ENCODE peak calls at places on chromosomes 5 and 9, in ten cellular contexts. D, I, A, M, P, S, V, T, L and C are unnamed samples.

GRCh38 chr9:93268551-93269314 is 84.8 kb downstream of the WNK2 start:
- DNase-seq in S (no peak), D (no peak), P (no peak), A (no peak), V (peak), I (peak), T (no peak), M (peak), L (peak), C (no peak)

GRCh38 chr5:126370796-126371718 is 52.2 kb upstream of the GRAMD2B start:
- DNase-seq in A (no peak), P (peak), M (no peak), V (no peak), T (peak), L (peak), D (peak), I (no peak), S (no peak), C (no peak)

GRCh38 chr5:19496056-19496455 is 491.9 kb downstream of the CDH18 start:
- DNase-seq in A (no peak), V (no peak), T (no peak), I (no peak), D (peak), M (no peak), L (no peak), S (no peak), P (no peak), C (peak)

GRCh38 chr5:94031631-94032030 is 290.2 kb upstream of the POU5F2 start:
- DNase-seq in S (no peak), A (peak), I (no peak), L (no peak), V (no peak), M (no peak), T (no peak), D (peak), P (peak), C (peak)

GRCh38 chr5:177426566-177427210 is at the start of gene GRK6:
- DNase-seq in I (no peak), M (peak), P (no peak), T (peak), D (peak), A (no peak), L (peak), S (peak), V (peak), C (no peak)

GRCh38 chr5:1141827-1142226 is 30.0 kb upstream of the SLC12A7 start:
- DNase-seq in T (no peak), S (no peak), V (no peak), P (no peak), I (no peak), D (no peak), A (no peak), M (no peak), L (no peak), C (no peak)

GRCh38 chr5:169637856-169638190 is 748 bp downstream of the DOCK2 start:
- DNase-seq in P (no peak), D (no peak), S (peak), A (no peak), I (no peak), T (no peak), L (peak), V (peak), M (peak), C (no peak)

GRCh38 chr9:75417471-75417870 is 329.2 kb downstream of the OSTF1 start:
- DNase-seq in V (no peak), A (no peak), T (no peak), I (no peak), P (no peak), L (no peak), D (no peak), M (no peak), S (no peak), C (no peak)

GRCh38 chr5:670396-671270 is 22.5 kb downstream of the TPPP start:
- DNase-seq in V (no peak), I (no peak), T (no peak), A (no peak), D (no peak), L (no peak), M (no peak), P (no peak), S (no peak), C (no peak)

GRCh38 chr5:121503111-121503840 is 348.4 kb upstream of the FTMT start:
- DNase-seq in S (no peak), L (no peak), V (no peak), P (peak), A (no peak), M (no peak), T (peak), D (no peak), I (no peak), C (peak)

GRCh38 chr9:135937521-135938489 is 23.4 kb downstream of the UBAC1 start:
- DNase-seq in M (no peak), L (no peak), S (no peak), D (no peak), P (no peak), A (no peak), I (no peak), V (no peak), T (no peak), C (no peak)

GRCh38 chr5:2683720-2684119 is 67.8 kb downstream of the IRX2 start:
- DNase-seq in T (no peak), A (no peak), D (no peak), I (no peak), M (no peak), S (no peak), V (no peak), P (no peak), L (no peak), C (no peak)

GRCh38 chr5:170597109-170597741 is 93.4 kb downstream of the KCNIP1 start:
- DNase-seq in M (no peak), D (peak), I (no peak), T (peak), P (no peak), A (peak), V (peak), S (no peak), L (no peak), C (peak)

GRCh38 chr9:136512651-136513066 is 29.8 kb upstream of the SEC16A start:
- DNase-seq in T (no peak), V (peak), A (no peak), M (peak), S (peak), P (peak), I (no peak), D (no peak), L (peak), C (no peak)

GRCh38 chr5:132294728-132295504 is 722 bp downstream of the SLC22A4 start:
- DNase-seq in V (peak), A (peak), P (peak), L (peak), M (peak), T (peak), I (peak), D (peak), S (peak), C (peak)

GRCh38 chr5:157761690-157762611 is 18.4 kb downstream of the LSM11 start:
- DNase-seq in A (peak), T (peak), I (no peak), M (no peak), D (peak), L (no peak), P (peak), V (no peak), S (no peak), C (peak)

GRCh38 chr5:53262348-53262970 is 152.9 kb upstream of the MOCS2 start:
- DNase-seq in D (peak), A (no peak), L (no peak), T (peak), P (peak), M (no peak), I (no peak), V (no peak), S (no peak), C (peak)

GRCh38 chr5:177023247-177023703 is 779 bp downstream of the ZNF346 start:
- DNase-seq in I (no peak), V (no peak), D (peak), S (no peak), M (no peak), L (no peak), A (no peak), T (no peak), P (no peak), C (peak)

GRCh38 chr5:94901071-94901979 is 282.9 kb downstream of the SLF1 start:
- DNase-seq in A (no peak), D (peak), T (no peak), M (no peak), L (no peak), P (peak), V (no peak), S (no peak), I (no peak), C (peak)

GRCh38 chr9:120918931-120919638 is 7.5 kb downstream of the TRAF1 start:
- DNase-seq in M (peak), V (peak), D (peak), I (no peak), A (no peak), L (no peak), P (no peak), S (no peak), T (no peak), C (no peak)

GRCh38 chr5:74232281-74232680 is 408.2 kb downstream of the ENC1 start:
- DNase-seq in A (peak), V (no peak), M (no peak), L (no peak), D (peak), T (no peak), I (no peak), S (no peak), P (peak), C (peak)

GRCh38 chr9:131030978-131031641 is 22.1 kb downstream of the LAMC3 start:
- DNase-seq in L (no peak), M (no peak), D (no peak), S (no peak), A (no peak), I (no peak), V (no peak), T (peak), P (no peak), C (no peak)

GRCh38 chr5:172469697-172470096 is 15.4 kb upstream of the SH3PXD2B start:
- DNase-seq in M (no peak), I (no peak), V (no peak), T (no peak), P (no peak), D (no peak), A (no peak), L (no peak), S (no peak), C (no peak)

GRCh38 chr9:112086627-112087026 is 88.5 kb downstream of the SUSD1 start:
- DNase-seq in I (no peak), S (no peak), P (peak), A (no peak), M (no peak), V (no peak), L (no peak), D (peak), T (peak), C (peak)